ENCODE peak calls at places on chromosome 14, in seven cellular contexts. One of them, this sample, is unnamed.

GRCh38 chr14:64684091-64684490 is 20.1 kb upstream of the PLEKHG3 start:
- DNase-seq in lower leg skin: no peak
- DNase-seq in transverse colon: no peak
- DNase-seq in glutamatergic neuron: no peak
- DNase-seq in cardiac muscle cell: peak
- DNase-seq in mesothelial cell of epicardium: peak
- DNase-seq in brain microvascular endothelial cell: no peak
- DNase-seq in this sample: no peak

GRCh38 chr14:31510222-31510621 is 22.4 kb upstream of the GPR33 start:
- DNase-seq in lower leg skin: no peak
- DNase-seq in transverse colon: no peak
- DNase-seq in glutamatergic neuron: no peak
- DNase-seq in cardiac muscle cell: peak
- DNase-seq in mesothelial cell of epicardium: no peak
- DNase-seq in brain microvascular endothelial cell: no peak
- DNase-seq in this sample: no peak

GRCh38 chr14:61611880-61612630 is 83.3 kb upstream of the HIF1A start:
- DNase-seq in lower leg skin: no peak
- DNase-seq in transverse colon: no peak
- DNase-seq in glutamatergic neuron: no peak
- DNase-seq in cardiac muscle cell: peak
- DNase-seq in mesothelial cell of epicardium: no peak
- DNase-seq in brain microvascular endothelial cell: no peak
- DNase-seq in this sample: no peak

GRCh38 chr14:91116913-91117588 is 3.2 kb downstream of the DGLUCY start:
- DNase-seq in lower leg skin: no peak
- DNase-seq in transverse colon: no peak
- DNase-seq in glutamatergic neuron: no peak
- DNase-seq in cardiac muscle cell: no peak
- DNase-seq in mesothelial cell of epicardium: no peak
- DNase-seq in brain microvascular endothelial cell: no peak
- DNase-seq in this sample: no peak

GRCh38 chr14:41785696-41786095 is 179.0 kb downstream of the LRFN5 start:
- DNase-seq in lower leg skin: no peak
- DNase-seq in transverse colon: no peak
- DNase-seq in glutamatergic neuron: no peak
- DNase-seq in cardiac muscle cell: peak
- DNase-seq in mesothelial cell of epicardium: no peak
- DNase-seq in brain microvascular endothelial cell: no peak
- DNase-seq in this sample: no peak

GRCh38 chr14:102319351-102320032 is at the start of gene ZNF839:
- DNase-seq in lower leg skin: peak
- DNase-seq in transverse colon: peak
- DNase-seq in glutamatergic neuron: peak
- DNase-seq in cardiac muscle cell: peak
- DNase-seq in mesothelial cell of epicardium: peak
- DNase-seq in brain microvascular endothelial cell: peak
- DNase-seq in this sample: peak

GRCh38 chr14:84493779-84494178 is 1036.2 kb upstream of the FLRT2 start:
- DNase-seq in lower leg skin: no peak
- DNase-seq in transverse colon: no peak
- DNase-seq in glutamatergic neuron: no peak
- DNase-seq in cardiac muscle cell: peak
- DNase-seq in mesothelial cell of epicardium: no peak
- DNase-seq in brain microvascular endothelial cell: peak
- DNase-seq in this sample: no peak

GRCh38 chr14:73833530-73834257 is 17.9 kb upstream of the PTGR2 start:
- DNase-seq in lower leg skin: no peak
- DNase-seq in transverse colon: no peak
- DNase-seq in glutamatergic neuron: no peak
- DNase-seq in cardiac muscle cell: peak
- DNase-seq in mesothelial cell of epicardium: no peak
- DNase-seq in brain microvascular endothelial cell: no peak
- DNase-seq in this sample: no peak

GRCh38 chr14:26068060-26068459 is 529.8 kb downstream of the NOVA1 start:
- DNase-seq in lower leg skin: no peak
- DNase-seq in transverse colon: no peak
- DNase-seq in glutamatergic neuron: no peak
- DNase-seq in cardiac muscle cell: no peak
- DNase-seq in mesothelial cell of epicardium: no peak
- DNase-seq in brain microvascular endothelial cell: no peak
- DNase-seq in this sample: no peak

GRCh38 chr14:24838945-24839616 is 205.1 kb upstream of the GZMB start:
- DNase-seq in lower leg skin: no peak
- DNase-seq in transverse colon: peak
- DNase-seq in glutamatergic neuron: no peak
- DNase-seq in cardiac muscle cell: peak
- DNase-seq in mesothelial cell of epicardium: no peak
- DNase-seq in brain microvascular endothelial cell: no peak
- DNase-seq in this sample: no peak

GRCh38 chr14:51759950-51760349 is 100.5 kb upstream of the GNG2 start:
- DNase-seq in lower leg skin: no peak
- DNase-seq in transverse colon: no peak
- DNase-seq in glutamatergic neuron: no peak
- DNase-seq in cardiac muscle cell: no peak
- DNase-seq in mesothelial cell of epicardium: no peak
- DNase-seq in brain microvascular endothelial cell: no peak
- DNase-seq in this sample: no peak

GRCh38 chr14:50082784-50083466 is 33.4 kb downstream of the VCPKMT start:
- DNase-seq in lower leg skin: peak
- DNase-seq in transverse colon: peak
- DNase-seq in glutamatergic neuron: no peak
- DNase-seq in cardiac muscle cell: no peak
- DNase-seq in mesothelial cell of epicardium: no peak
- DNase-seq in brain microvascular endothelial cell: peak
- DNase-seq in this sample: no peak

GRCh38 chr14:79947440-79947839 is 263.9 kb downstream of the DIO2 start:
- DNase-seq in lower leg skin: no peak
- DNase-seq in transverse colon: no peak
- DNase-seq in glutamatergic neuron: no peak
- DNase-seq in cardiac muscle cell: no peak
- DNase-seq in mesothelial cell of epicardium: no peak
- DNase-seq in brain microvascular endothelial cell: no peak
- DNase-seq in this sample: no peak

GRCh38 chr14:103839569-103839968 is 7.8 kb downstream of the PPP1R13B start:
- DNase-seq in lower leg skin: no peak
- DNase-seq in transverse colon: no peak
- DNase-seq in glutamatergic neuron: no peak
- DNase-seq in cardiac muscle cell: no peak
- DNase-seq in mesothelial cell of epicardium: no peak
- DNase-seq in brain microvascular endothelial cell: no peak
- DNase-seq in this sample: no peak

GRCh38 chr14:71395151-71395604 is 487.9 kb downstream of the PCNX1 start:
- DNase-seq in lower leg skin: no peak
- DNase-seq in transverse colon: no peak
- DNase-seq in glutamatergic neuron: no peak
- DNase-seq in cardiac muscle cell: peak
- DNase-seq in mesothelial cell of epicardium: no peak
- DNase-seq in brain microvascular endothelial cell: peak
- DNase-seq in this sample: no peak

GRCh38 chr14:69460093-69460701 is 24.3 kb upstream of the PLEKHD1 start:
- DNase-seq in lower leg skin: peak
- DNase-seq in transverse colon: peak
- DNase-seq in glutamatergic neuron: peak
- DNase-seq in cardiac muscle cell: peak
- DNase-seq in mesothelial cell of epicardium: peak
- DNase-seq in brain microvascular endothelial cell: peak
- DNase-seq in this sample: peak

GRCh38 chr14:44699391-44699790 is 192.3 kb upstream of the FSCB start:
- DNase-seq in lower leg skin: no peak
- DNase-seq in transverse colon: no peak
- DNase-seq in glutamatergic neuron: no peak
- DNase-seq in cardiac muscle cell: no peak
- DNase-seq in mesothelial cell of epicardium: no peak
- DNase-seq in brain microvascular endothelial cell: no peak
- DNase-seq in this sample: no peak

GRCh38 chr14:81382517-81383225 is 17.5 kb downstream of the STON2 start:
- DNase-seq in lower leg skin: no peak
- DNase-seq in transverse colon: no peak
- DNase-seq in glutamatergic neuron: no peak
- DNase-seq in cardiac muscle cell: no peak
- DNase-seq in mesothelial cell of epicardium: no peak
- DNase-seq in brain microvascular endothelial cell: no peak
- DNase-seq in this sample: no peak

DNA sequence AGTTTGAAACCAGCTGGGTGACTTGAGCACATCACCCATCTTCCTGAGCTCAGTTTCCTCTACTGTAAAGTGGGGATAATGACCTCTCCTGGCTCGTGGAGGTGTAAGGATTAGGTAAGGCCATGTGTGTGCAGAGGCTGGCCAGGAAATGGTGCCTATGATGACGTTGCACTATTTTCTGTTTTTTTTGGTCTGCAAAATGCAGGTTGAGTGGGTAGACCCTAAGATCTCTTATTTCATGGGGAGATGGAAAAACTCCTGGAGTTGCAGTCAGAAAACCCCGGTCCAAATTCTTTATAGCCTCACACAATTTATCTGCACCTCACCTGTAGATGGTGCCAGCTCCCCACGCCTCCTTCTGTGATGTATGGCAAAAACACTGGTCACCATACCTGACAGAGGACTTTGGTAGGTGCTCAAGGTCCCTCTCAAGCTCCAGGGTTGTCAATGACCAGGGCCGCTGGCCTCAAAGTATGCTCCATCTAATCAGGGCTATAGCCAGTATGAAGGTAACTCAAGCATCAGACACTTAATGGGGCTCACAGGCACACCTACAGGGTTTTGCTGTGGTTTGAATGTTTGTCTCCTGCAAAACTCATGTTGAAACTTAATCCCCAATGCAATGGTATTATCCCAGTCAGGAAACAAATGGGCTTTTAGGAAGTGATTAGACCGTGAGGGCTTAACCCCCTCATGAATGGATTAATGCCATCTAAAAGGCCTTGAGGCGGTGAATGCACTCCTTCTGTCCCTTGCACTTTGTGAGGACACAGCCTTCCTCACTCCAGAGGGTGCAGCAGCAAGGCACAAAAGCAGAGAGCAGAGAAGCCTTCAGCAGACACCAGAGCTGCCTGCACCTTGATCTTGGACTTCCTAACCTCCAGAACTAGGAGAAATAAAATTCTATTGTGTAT is 17.6 kb downstream of the C14orf132 start:
- DNase-seq in lower leg skin: no peak
- DNase-seq in transverse colon: no peak
- DNase-seq in glutamatergic neuron: no peak
- DNase-seq in cardiac muscle cell: no peak
- DNase-seq in mesothelial cell of epicardium: peak
- DNase-seq in brain microvascular endothelial cell: no peak
- DNase-seq in this sample: no peak
- TF ChIP-seq CTCF in lower leg skin: no peak
- TF ChIP-seq CTCF in transverse colon: no peak
- TF ChIP-seq CTCF in glutamatergic neuron: no peak
- TF ChIP-seq CTCF in cardiac muscle cell: no peak
- TF ChIP-seq CTCF in mesothelial cell of epicardium: no peak
- TF ChIP-seq CTCF in brain microvascular endothelial cell: no peak
- TF ChIP-seq CTCF in this sample: no peak

GRCh38 chr14:55297611-55298323 is 26.5 kb downstream of the FBXO34 start:
- DNase-seq in lower leg skin: no peak
- DNase-seq in transverse colon: peak
- DNase-seq in glutamatergic neuron: no peak
- DNase-seq in cardiac muscle cell: no peak
- DNase-seq in mesothelial cell of epicardium: no peak
- DNase-seq in brain microvascular endothelial cell: no peak
- DNase-seq in this sample: no peak
- TF ChIP-seq CTCF in lower leg skin: no peak
- TF ChIP-seq CTCF in transverse colon: peak
- TF ChIP-seq CTCF in glutamatergic neuron: no peak
- TF ChIP-seq CTCF in cardiac muscle cell: no peak
- TF ChIP-seq CTCF in mesothelial cell of epicardium: no peak
- TF ChIP-seq CTCF in brain microvascular endothelial cell: no peak
- TF ChIP-seq CTCF in this sample: no peak

GRCh38 chr14:99793213-99794155 is at the start of gene EML1:
- DNase-seq in lower leg skin: peak
- DNase-seq in transverse colon: peak
- DNase-seq in glutamatergic neuron: peak
- DNase-seq in cardiac muscle cell: peak
- DNase-seq in mesothelial cell of epicardium: peak
- DNase-seq in brain microvascular endothelial cell: peak
- DNase-seq in this sample: peak
- TF ChIP-seq CTCF in lower leg skin: no peak
- TF ChIP-seq CTCF in transverse colon: no peak
- TF ChIP-seq CTCF in glutamatergic neuron: no peak
- TF ChIP-seq CTCF in cardiac muscle cell: no peak
- TF ChIP-seq CTCF in mesothelial cell of epicardium: no peak
- TF ChIP-seq CTCF in brain microvascular endothelial cell: no peak
- TF ChIP-seq CTCF in this sample: no peak

GRCh38 chr14:36939265-36939664 is 233.1 kb downstream of the SLC25A21 start:
- DNase-seq in lower leg skin: no peak
- DNase-seq in transverse colon: no peak
- DNase-seq in glutamatergic neuron: no peak
- DNase-seq in cardiac muscle cell: no peak
- DNase-seq in mesothelial cell of epicardium: no peak
- DNase-seq in brain microvascular endothelial cell: no peak
- DNase-seq in this sample: no peak

GRCh38 chr14:36944307-36945010 is 227.9 kb downstream of the SLC25A21 start:
- DNase-seq in lower leg skin: no peak
- DNase-seq in transverse colon: no peak
- DNase-seq in glutamatergic neuron: no peak
- DNase-seq in cardiac muscle cell: no peak
- DNase-seq in mesothelial cell of epicardium: no peak
- DNase-seq in brain microvascular endothelial cell: peak
- DNase-seq in this sample: no peak

GRCh38 chr14:36941783-36942521 is 230.5 kb downstream of the SLC25A21 start:
- DNase-seq in lower leg skin: peak
- DNase-seq in transverse colon: peak
- DNase-seq in glutamatergic neuron: peak
- DNase-seq in cardiac muscle cell: peak
- DNase-seq in mesothelial cell of epicardium: peak
- DNase-seq in brain microvascular endothelial cell: peak
- DNase-seq in this sample: peak

GRCh38 chr14:36940476-36940875 is 231.9 kb downstream of the SLC25A21 start:
- DNase-seq in lower leg skin: no peak
- DNase-seq in transverse colon: no peak
- DNase-seq in glutamatergic neuron: no peak
- DNase-seq in cardiac muscle cell: no peak
- DNase-seq in mesothelial cell of epicardium: no peak
- DNase-seq in brain microvascular endothelial cell: no peak
- DNase-seq in this sample: no peak

GRCh38 chr14:36942522-36943245 is 229.7 kb downstream of the SLC25A21 start:
- DNase-seq in lower leg skin: no peak
- DNase-seq in transverse colon: no peak
- DNase-seq in glutamatergic neuron: no peak
- DNase-seq in cardiac muscle cell: no peak
- DNase-seq in mesothelial cell of epicardium: no peak
- DNase-seq in brain microvascular endothelial cell: peak
- DNase-seq in this sample: no peak
- TF ChIP-seq CTCF in lower leg skin: no peak
- TF ChIP-seq CTCF in transverse colon: no peak
- TF ChIP-seq CTCF in glutamatergic neuron: peak
- TF ChIP-seq CTCF in cardiac muscle cell: no peak
- TF ChIP-seq CTCF in mesothelial cell of epicardium: peak
- TF ChIP-seq CTCF in brain microvascular endothelial cell: no peak
- TF ChIP-seq CTCF in this sample: no peak

GRCh38 chr14:105481886-105482454 is 4.7 kb upstream of the CRIP1 start:
- DNase-seq in lower leg skin: peak
- DNase-seq in transverse colon: peak
- DNase-seq in glutamatergic neuron: peak
- DNase-seq in cardiac muscle cell: peak
- DNase-seq in mesothelial cell of epicardium: peak
- DNase-seq in brain microvascular endothelial cell: peak
- DNase-seq in this sample: peak
- TF ChIP-seq CTCF in lower leg skin: no peak
- TF ChIP-seq CTCF in transverse colon: no peak
- TF ChIP-seq CTCF in glutamatergic neuron: peak
- TF ChIP-seq CTCF in cardiac muscle cell: peak
- TF ChIP-seq CTCF in mesothelial cell of epicardium: no peak
- TF ChIP-seq CTCF in brain microvascular endothelial cell: peak
- TF ChIP-seq CTCF in this sample: no peak

This sample was measured in nephron progenitor cell.